ENCODE peak calls at places on chromosome 14, in eight cellular contexts. One of them, this sample, is unnamed.
A peak's percentile ranks its signal among the peaks of the same experiment; 100 is the strongest.

GRCh38 chr14:99136047-99136400 is 136.0 kb downstream of the BCL11B start:
- DNase-seq in AG09309: no peak
- DNase-seq in AG10803: no peak
- DNase-seq in hepatocyte: no peak
- DNase-seq in WTC11: no peak
- DNase-seq in cardiac muscle cell: no peak
- DNase-seq in GM20000: no peak
- DNase-seq in Peyer's patch: peak; percentile 34
- DNase-seq in this sample: peak; percentile 11

GRCh38 chr14:21436567-21437062 is 19.3 kb downstream of the CHD8 start:
- DNase-seq in AG09309: no peak
- DNase-seq in AG10803: no peak
- DNase-seq in hepatocyte: no peak
- DNase-seq in WTC11: no peak
- DNase-seq in cardiac muscle cell: no peak
- DNase-seq in GM20000: no peak
- DNase-seq in Peyer's patch: no peak
- DNase-seq in this sample: no peak

GRCh38 chr14:45698462-45699134 is 445.6 kb upstream of the MIS18BP1 start:
- DNase-seq in AG09309: no peak
- DNase-seq in AG10803: no peak
- DNase-seq in hepatocyte: peak; percentile 60
- DNase-seq in WTC11: no peak
- DNase-seq in cardiac muscle cell: no peak
- DNase-seq in GM20000: no peak
- DNase-seq in Peyer's patch: no peak
- DNase-seq in this sample: no peak

GRCh38 chr14:70036665-70037064 is 152.1 kb downstream of the SLC8A3 start:
- DNase-seq in AG09309: no peak
- DNase-seq in AG10803: no peak
- DNase-seq in hepatocyte: no peak
- DNase-seq in WTC11: no peak
- DNase-seq in cardiac muscle cell: no peak
- DNase-seq in GM20000: no peak
- DNase-seq in Peyer's patch: no peak
- DNase-seq in this sample: no peak

GRCh38 chr14:91281346-91281745 is 36.8 kb upstream of the GPR68 start:
- DNase-seq in AG09309: no peak
- DNase-seq in AG10803: peak; percentile 35
- DNase-seq in hepatocyte: no peak
- DNase-seq in WTC11: no peak
- DNase-seq in cardiac muscle cell: no peak
- DNase-seq in GM20000: no peak
- DNase-seq in Peyer's patch: no peak
- DNase-seq in this sample: no peak

GRCh38 chr14:75566321-75566720 is 12.1 kb upstream of the FLVCR2 start:
- DNase-seq in AG09309: no peak
- DNase-seq in AG10803: peak; percentile 5
- DNase-seq in hepatocyte: peak; percentile 20
- DNase-seq in WTC11: no peak
- DNase-seq in cardiac muscle cell: no peak
- DNase-seq in GM20000: no peak
- DNase-seq in Peyer's patch: no peak
- DNase-seq in this sample: no peak

GRCh38 chr14:50560929-50561280 is 960 bp downstream of the ATL1 start:
- DNase-seq in AG09309: peak; percentile 20
- DNase-seq in AG10803: peak; percentile 65
- DNase-seq in hepatocyte: peak; percentile 73
- DNase-seq in WTC11: peak; percentile 40
- DNase-seq in cardiac muscle cell: peak; percentile 70
- DNase-seq in GM20000: no peak
- DNase-seq in Peyer's patch: peak; percentile 75
- DNase-seq in this sample: peak; percentile 20

GRCh38 chr14:64303471-64303917 is 9.3 kb upstream of the ESR2 start:
- DNase-seq in AG09309: peak; percentile 16
- DNase-seq in AG10803: peak; percentile 60
- DNase-seq in hepatocyte: peak; percentile 56
- DNase-seq in WTC11: no peak
- DNase-seq in cardiac muscle cell: peak; percentile 72
- DNase-seq in GM20000: peak; percentile 70
- DNase-seq in Peyer's patch: no peak
- DNase-seq in this sample: no peak

GRCh38 chr14:88271205-88271604 is 51.9 kb downstream of the KCNK10 start:
- DNase-seq in AG09309: no peak
- DNase-seq in AG10803: no peak
- DNase-seq in hepatocyte: no peak
- DNase-seq in WTC11: no peak
- DNase-seq in cardiac muscle cell: no peak
- DNase-seq in GM20000: no peak
- DNase-seq in Peyer's patch: no peak
- DNase-seq in this sample: no peak

GRCh38 chr14:65575389-65575788 is 162.9 kb downstream of the FUT8 start:
- DNase-seq in AG09309: no peak
- DNase-seq in AG10803: no peak
- DNase-seq in hepatocyte: no peak
- DNase-seq in WTC11: no peak
- DNase-seq in cardiac muscle cell: no peak
- DNase-seq in GM20000: no peak
- DNase-seq in Peyer's patch: no peak
- DNase-seq in this sample: no peak

GRCh38 chr14:34052658-34053014 is 101.8 kb upstream of the EGLN3 start:
- DNase-seq in AG09309: no peak
- DNase-seq in AG10803: peak; percentile 36
- DNase-seq in hepatocyte: peak; percentile 46
- DNase-seq in WTC11: no peak
- DNase-seq in cardiac muscle cell: peak; percentile 68
- DNase-seq in GM20000: no peak
- DNase-seq in Peyer's patch: no peak
- DNase-seq in this sample: no peak

GRCh38 chr14:68628605-68629310 is 164.1 kb downstream of the ZFP36L1 start:
- DNase-seq in AG09309: no peak
- DNase-seq in AG10803: no peak
- DNase-seq in hepatocyte: peak; percentile 64
- DNase-seq in WTC11: peak; percentile 39
- DNase-seq in cardiac muscle cell: no peak
- DNase-seq in GM20000: no peak
- DNase-seq in Peyer's patch: peak; percentile 47
- DNase-seq in this sample: peak; percentile 42

GRCh38 chr14:101836131-101836530 is 74.6 kb downstream of the PPP2R5C start:
- DNase-seq in AG09309: peak; percentile 13
- DNase-seq in AG10803: no peak
- DNase-seq in hepatocyte: no peak
- DNase-seq in WTC11: no peak
- DNase-seq in cardiac muscle cell: peak; percentile 27
- DNase-seq in GM20000: no peak
- DNase-seq in Peyer's patch: no peak
- DNase-seq in this sample: no peak

GRCh38 chr14:22598099-22598895 is at the start of gene ABHD4:
- DNase-seq in AG09309: no peak
- DNase-seq in AG10803: peak; percentile 57
- DNase-seq in hepatocyte: peak; percentile 91
- DNase-seq in WTC11: peak; percentile 83
- DNase-seq in cardiac muscle cell: peak; percentile 75
- DNase-seq in GM20000: peak; percentile 84
- DNase-seq in Peyer's patch: peak; percentile 93
- DNase-seq in this sample: peak; percentile 72

GRCh38 chr14:79294506-79294905 is 916.8 kb downstream of the DIO2 start:
- DNase-seq in AG09309: no peak
- DNase-seq in AG10803: no peak
- DNase-seq in hepatocyte: no peak
- DNase-seq in WTC11: no peak
- DNase-seq in cardiac muscle cell: no peak
- DNase-seq in GM20000: no peak
- DNase-seq in Peyer's patch: no peak
- DNase-seq in this sample: no peak

GRCh38 chr14:39229601-39230110 is 4.1 kb upstream of the MIA2 start:
- DNase-seq in AG09309: no peak
- DNase-seq in AG10803: no peak
- DNase-seq in hepatocyte: no peak
- DNase-seq in WTC11: no peak
- DNase-seq in cardiac muscle cell: no peak
- DNase-seq in GM20000: no peak
- DNase-seq in Peyer's patch: no peak
- DNase-seq in this sample: no peak

GRCh38 chr14:102417118-102417517 is 54.4 kb downstream of the TECPR2 start:
- DNase-seq in AG09309: no peak
- DNase-seq in AG10803: no peak
- DNase-seq in hepatocyte: no peak
- DNase-seq in WTC11: no peak
- DNase-seq in cardiac muscle cell: no peak
- DNase-seq in GM20000: no peak
- DNase-seq in Peyer's patch: no peak
- DNase-seq in this sample: no peak

DNA sequence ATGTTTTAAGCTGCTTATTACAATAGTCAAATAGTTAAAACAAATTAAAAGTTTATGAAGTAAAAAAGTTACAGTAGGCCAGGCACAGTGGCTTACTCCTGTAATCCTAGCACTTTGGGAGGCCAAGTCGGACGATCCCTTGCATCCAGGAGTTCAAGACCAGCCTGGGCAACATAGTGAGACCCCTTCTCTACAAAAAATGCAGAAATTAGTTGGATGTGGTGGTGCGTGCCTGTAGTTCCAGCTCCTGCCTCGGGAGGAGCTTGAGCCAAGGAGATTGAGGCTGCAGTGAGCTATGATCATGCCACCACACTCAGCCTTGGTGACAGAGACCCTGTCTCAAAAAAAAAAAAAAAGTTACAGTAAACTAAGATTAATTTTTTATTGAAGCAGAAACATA is 142.6 kb downstream of the MIPOL1 start:
- DNase-seq in AG09309: no peak
- DNase-seq in AG10803: no peak
- DNase-seq in hepatocyte: no peak
- DNase-seq in WTC11: no peak
- DNase-seq in cardiac muscle cell: no peak
- DNase-seq in GM20000: no peak
- DNase-seq in Peyer's patch: no peak
- DNase-seq in this sample: no peak
- TF ChIP-seq CTCF in AG09309: no peak
- TF ChIP-seq CTCF in AG10803: no peak
- TF ChIP-seq CTCF in hepatocyte: peak; percentile 3
- TF ChIP-seq CTCF in WTC11: no peak
- TF ChIP-seq CTCF in cardiac muscle cell: no peak
- TF ChIP-seq CTCF in GM20000: no peak
- TF ChIP-seq CTCF in Peyer's patch: no peak
- TF ChIP-seq CTCF in this sample: no peak

GRCh38 chr14:103910262-103910935 is 17.9 kb upstream of the TDRD9 start:
- DNase-seq in AG09309: no peak
- DNase-seq in AG10803: peak; percentile 55
- DNase-seq in hepatocyte: peak; percentile 94
- DNase-seq in WTC11: peak; percentile 88
- DNase-seq in cardiac muscle cell: peak; percentile 89
- DNase-seq in GM20000: peak; percentile 81
- DNase-seq in Peyer's patch: peak; percentile 89
- DNase-seq in this sample: peak; percentile 50
- TF ChIP-seq CTCF in AG09309: peak; percentile 84
- TF ChIP-seq CTCF in AG10803: peak; percentile 80
- TF ChIP-seq CTCF in hepatocyte: peak; percentile 93
- TF ChIP-seq CTCF in WTC11: peak; percentile 44
- TF ChIP-seq CTCF in cardiac muscle cell: peak; percentile 88
- TF ChIP-seq CTCF in GM20000: peak; percentile 46
- TF ChIP-seq CTCF in Peyer's patch: peak; percentile 31
- TF ChIP-seq CTCF in this sample: peak; percentile 90

GRCh38 chr14:80764921-80765507 is 176.5 kb downstream of the CEP128 start:
- DNase-seq in AG09309: no peak
- DNase-seq in AG10803: no peak
- DNase-seq in hepatocyte: no peak
- DNase-seq in WTC11: no peak
- DNase-seq in cardiac muscle cell: no peak
- DNase-seq in GM20000: no peak
- DNase-seq in Peyer's patch: no peak
- DNase-seq in this sample: no peak

GRCh38 chr14:80770114-80770917 is 171.2 kb downstream of the CEP128 start:
- DNase-seq in AG09309: no peak
- DNase-seq in AG10803: peak; percentile 22
- DNase-seq in hepatocyte: no peak
- DNase-seq in WTC11: no peak
- DNase-seq in cardiac muscle cell: no peak
- DNase-seq in GM20000: peak; percentile 4
- DNase-seq in Peyer's patch: no peak
- DNase-seq in this sample: no peak

GRCh38 chr14:80764496-80764895 is 177.0 kb downstream of the CEP128 start:
- DNase-seq in AG09309: no peak
- DNase-seq in AG10803: no peak
- DNase-seq in hepatocyte: no peak
- DNase-seq in WTC11: no peak
- DNase-seq in cardiac muscle cell: no peak
- DNase-seq in GM20000: no peak
- DNase-seq in Peyer's patch: no peak
- DNase-seq in this sample: no peak

GRCh38 chr14:80772504-80772903 is 169.0 kb downstream of the CEP128 start:
- DNase-seq in AG09309: no peak
- DNase-seq in AG10803: no peak
- DNase-seq in hepatocyte: no peak
- DNase-seq in WTC11: no peak
- DNase-seq in cardiac muscle cell: no peak
- DNase-seq in GM20000: no peak
- DNase-seq in Peyer's patch: no peak
- DNase-seq in this sample: no peak

DNA sequence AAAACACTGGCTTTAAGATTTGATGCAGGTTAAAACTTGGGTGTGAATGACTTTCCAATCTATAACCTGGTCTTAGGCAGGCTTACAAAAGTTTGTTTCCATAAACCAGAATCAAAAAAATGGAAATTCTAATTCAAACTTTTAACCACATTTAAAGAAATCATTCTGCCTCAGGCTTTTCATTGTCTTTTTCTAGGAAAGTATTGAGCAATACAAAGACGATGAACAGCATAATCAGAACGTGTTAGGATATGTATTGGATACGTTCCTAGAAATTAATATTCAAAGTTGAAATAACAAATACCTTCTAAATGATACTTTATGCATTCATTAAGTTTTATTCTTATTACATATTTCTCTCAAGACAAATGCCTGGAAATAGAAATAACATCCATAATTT is 172.9 kb downstream of the CEP128 start:
- DNase-seq in AG09309: no peak
- DNase-seq in AG10803: no peak
- DNase-seq in hepatocyte: no peak
- DNase-seq in WTC11: no peak
- DNase-seq in cardiac muscle cell: no peak
- DNase-seq in GM20000: no peak
- DNase-seq in Peyer's patch: no peak
- DNase-seq in this sample: no peak
- TF ChIP-seq CTCF in AG09309: no peak
- TF ChIP-seq CTCF in AG10803: no peak
- TF ChIP-seq CTCF in hepatocyte: no peak
- TF ChIP-seq CTCF in WTC11: no peak
- TF ChIP-seq CTCF in cardiac muscle cell: no peak
- TF ChIP-seq CTCF in GM20000: no peak
- TF ChIP-seq CTCF in Peyer's patch: no peak
- TF ChIP-seq CTCF in this sample: no peak

DNA sequence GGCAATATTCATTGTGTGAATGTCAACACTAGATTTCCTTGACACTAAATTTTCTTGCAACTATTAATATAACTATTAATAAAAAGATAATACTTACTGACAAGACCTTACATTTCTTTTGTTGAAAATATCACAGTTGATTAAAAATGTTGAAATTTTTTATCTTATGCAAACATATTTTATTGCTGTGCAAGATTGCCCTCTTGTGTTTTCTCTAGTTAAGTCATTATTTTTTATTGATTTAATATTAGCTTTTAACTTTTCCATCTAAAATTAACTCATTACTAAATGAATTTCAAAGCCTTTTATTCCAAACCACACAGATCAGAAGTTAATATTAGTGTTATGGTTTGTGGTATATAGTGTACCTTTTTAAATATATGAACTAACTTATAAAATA is 11.7 kb upstream of the NAA30 start:
- DNase-seq in AG09309: no peak
- DNase-seq in AG10803: no peak
- DNase-seq in hepatocyte: no peak
- DNase-seq in WTC11: no peak
- DNase-seq in cardiac muscle cell: peak; percentile 22
- DNase-seq in GM20000: no peak
- DNase-seq in Peyer's patch: no peak
- DNase-seq in this sample: no peak
- TF ChIP-seq CTCF in AG09309: no peak
- TF ChIP-seq CTCF in AG10803: peak; percentile 19
- TF ChIP-seq CTCF in hepatocyte: peak; percentile 38
- TF ChIP-seq CTCF in WTC11: no peak
- TF ChIP-seq CTCF in cardiac muscle cell: no peak
- TF ChIP-seq CTCF in GM20000: no peak
- TF ChIP-seq CTCF in Peyer's patch: no peak
- TF ChIP-seq CTCF in this sample: no peak